ENCODE peak calls at places on chromosomes 3 and 15, in six cellular contexts. W is uterus, F is cardiac muscle cell, X is endothelial cell of umbilical vein, A is heart right ventricle, D is RWPE2. G is an unnamed sample. For H3K4me1 and H3K36me3, the result is how much of the 10 kb centered on the place peaks cover.

GRCh38 chr3:141308588-141309218 is 59.6 kb upstream of the ZBTB38 start:
- DNase-seq in A (peak), D (no peak), W (peak), X (peak), F (peak), G (peak)

GRCh38 chr15:84009616-84010015 is 226.0 kb upstream of the GOLGA6L4 start:
- DNase-seq in F (no peak), W (no peak), D (no peak), X (no peak), A (peak), G (peak)

GRCh38 chr15:41860049-41860828 is 21.6 kb downstream of the PLA2G4B start:
- DNase-seq in W (peak), D (no peak), F (no peak), X (no peak), A (no peak), G (no peak)

GRCh38 chr3:84836961-84837360 is 121.8 kb upstream of the CADM2 start:
- DNase-seq in D (no peak), A (peak), W (no peak), F (peak), X (no peak), G (no peak)

GRCh38 chr3:76063019-76063418 is 277.7 kb upstream of the ZNF717 start:
- DNase-seq in D (peak), X (no peak), F (no peak), W (no peak), A (no peak), G (no peak)

GRCh38 chr15:85624241-85624855 is 170.4 kb downstream of the KLHL25 start:
- DNase-seq in X (peak), F (no peak), A (peak), D (no peak), W (no peak), G (no peak)

GRCh38 chr15:44414001-44414400 is 13.4 kb upstream of the CTDSPL2 start:
- DNase-seq in A (no peak), D (no peak), W (no peak), F (no peak), X (no peak), G (no peak)

GRCh38 chr3:55750525-55750924 is 263.4 kb upstream of the WNT5A start:
- DNase-seq in D (peak), W (no peak), X (no peak), F (no peak), A (no peak), G (no peak)

GRCh38 chr3:45819543-45819942 is 22.4 kb downstream of the LZTFL1 start:
- DNase-seq in F (no peak), A (no peak), X (no peak), W (no peak), D (no peak), G (no peak)

GRCh38 chr3:40725026-40725425 is 200.3 kb downstream of the ZNF621 start:
- DNase-seq in F (no peak), X (no peak), A (no peak), W (no peak), D (no peak), G (no peak)
- H3K4me1 ChIP-seq in F (under half), X (under half), A (under half), W (under half), D (under half), G (under half)

DNA sequence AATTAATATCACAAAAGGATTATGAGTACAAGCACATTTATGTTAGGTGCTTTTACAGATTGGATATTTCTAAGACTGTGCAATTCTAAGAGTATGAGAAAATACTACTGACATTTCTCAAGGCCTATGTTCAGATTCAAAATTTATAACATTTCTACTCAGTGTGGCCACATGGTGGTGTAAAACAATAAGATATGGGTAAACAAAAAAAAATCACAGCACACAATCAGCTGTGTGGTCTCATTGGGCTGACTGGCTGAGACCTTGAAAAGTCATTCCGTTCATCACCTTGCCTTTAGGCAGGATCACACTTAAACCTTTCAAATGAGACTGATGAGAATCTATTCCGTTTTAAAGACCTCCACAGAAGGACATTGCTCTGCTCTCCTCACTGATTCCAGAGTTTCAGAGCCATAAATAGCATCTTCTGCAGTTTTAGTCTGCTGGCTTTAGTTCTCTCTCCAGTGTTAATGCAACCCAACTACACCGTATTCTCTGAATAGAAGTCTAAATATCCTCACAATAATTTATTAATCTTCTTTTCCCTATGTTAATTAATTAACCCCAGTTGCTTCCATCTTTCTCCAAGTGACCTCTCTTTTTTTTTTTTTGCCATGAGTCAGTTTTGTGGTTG is 158.2 kb downstream of the SPATA16 start:
- DNase-seq in X (peak), W (no peak), A (no peak), D (no peak), F (peak), G (no peak)
- TF ChIP-seq CTCF in X (no peak), W (no peak), A (peak), D (peak), F (peak), G (no peak)

GRCh38 chr3:128113817-128114794 is 9.5 kb downstream of the RUVBL1 start:
- DNase-seq in W (no peak), D (no peak), F (no peak), A (no peak), X (no peak), G (no peak)
- H3K36me3 ChIP-seq in W (under half), D (half or more), F (under half), A (half or more), X (under half), G (under half)

GRCh38 chr3:50230833-50231125 is 5.2 kb upstream of the GNAI2 start:
- DNase-seq in X (no peak), F (no peak), A (no peak), W (no peak), D (no peak), G (no peak)
- H3K4me1 ChIP-seq in X (under half), F (under half), A (under half), W (under half), D (under half), G (under half)

DNA sequence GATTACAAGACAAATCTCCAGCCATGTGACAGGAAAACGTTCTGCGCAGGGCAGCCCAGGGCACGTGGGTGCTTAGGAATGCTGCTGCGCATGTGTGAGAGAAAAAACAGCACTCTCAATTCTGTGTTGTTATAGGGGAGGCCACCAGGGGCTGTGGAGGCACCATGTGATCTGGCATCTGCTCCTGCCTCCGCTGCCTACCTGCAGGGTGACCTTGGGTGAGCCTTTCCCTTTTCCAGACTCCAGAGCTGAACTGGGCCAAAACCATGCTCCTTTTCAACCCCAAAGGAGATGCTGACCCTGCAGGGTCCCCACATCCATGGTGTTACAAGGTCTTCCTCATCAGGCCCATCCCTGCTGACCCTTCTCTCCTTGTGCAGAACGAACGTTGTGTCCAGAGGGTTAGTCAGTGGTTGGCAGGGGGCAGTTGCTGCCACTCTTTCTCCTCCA is 81.5 kb upstream of the RASGRF1 start:
- DNase-seq in D (peak), F (no peak), A (no peak), W (no peak), X (no peak), G (no peak)
- TF ChIP-seq CTCF in D (no peak), F (no peak), A (no peak), W (no peak), X (no peak), G (no peak)

GRCh38 chr3:52463420-52463819 is 8.0 kb downstream of the NISCH start:
- DNase-seq in F (no peak), D (no peak), W (no peak), A (no peak), X (no peak), G (no peak)
- H3K36me3 ChIP-seq in F (under half), D (half or more), W (under half), A (half or more), X (under half), G (under half)

DNA sequence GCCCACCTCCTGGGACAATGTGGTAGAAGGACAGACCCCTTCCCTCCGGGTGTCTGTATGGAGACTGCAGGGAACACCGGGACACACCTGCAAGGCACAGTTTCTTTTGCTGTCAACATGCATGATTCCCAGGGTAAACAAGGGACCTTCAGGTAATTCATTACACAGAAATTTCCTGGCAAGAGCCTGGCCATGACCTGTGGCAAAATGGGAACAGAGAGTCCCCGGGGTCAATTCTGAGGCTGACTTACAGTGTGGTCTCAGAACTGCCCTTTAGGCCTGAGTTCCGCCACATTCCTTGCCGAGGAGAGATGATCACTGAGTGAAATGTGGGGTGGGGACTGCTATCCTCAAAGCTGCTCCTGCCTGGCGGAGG is 6.3 kb downstream of the STARD5 start:
- DNase-seq in D (no peak), A (no peak), F (no peak), W (no peak), X (no peak), G (peak)
- H3K4me1 ChIP-seq in D (under half), A (under half), F (under half), W (under half), X (under half), G (under half)

GRCh38 chr3:100311011-100311410 is 23.5 kb upstream of the NIT2 start:
- DNase-seq in A (no peak), W (no peak), D (no peak), F (no peak), X (no peak), G (no peak)

GRCh38 chr3:100319951-100320350 is 14.6 kb upstream of the NIT2 start:
- DNase-seq in A (no peak), D (no peak), X (no peak), F (no peak), W (no peak), G (no peak)

GRCh38 chr3:100317928-100318327 is 16.6 kb upstream of the NIT2 start:
- DNase-seq in X (no peak), A (no peak), W (no peak), F (no peak), D (no peak), G (no peak)

GRCh38 chr3:100316656-100317069 is 17.9 kb upstream of the NIT2 start:
- DNase-seq in X (peak), A (peak), D (no peak), W (peak), F (peak), G (peak)
- TF ChIP-seq CTCF in X (peak), A (peak), D (peak), W (peak), F (peak), G (peak)

GRCh38 chr3:126466886-126467610 is 8.6 kb downstream of the ZXDC start:
- DNase-seq in W (peak), A (no peak), X (no peak), D (peak), F (no peak), G (peak)
- H3K36me3 ChIP-seq in W (under half), A (half or more), X (under half), D (half or more), F (under half), G (half or more)

GRCh38 chr3:64185436-64185835 is 39.8 kb downstream of the PRICKLE2 start:
- DNase-seq in F (no peak), A (no peak), W (no peak), D (no peak), X (no peak), G (no peak)
- H3K4me1 ChIP-seq in F (under half), A (half or more), W (under half), D (half or more), X (under half), G (half or more)